ENCODE peak calls at places on chromosomes 13 and 19, in four cellular contexts. One of them, this sample, is unnamed.

GRCh38 chr19:35991731-35992450 is 3.1 kb upstream of the SDHAF1 start:
- DNase-seq in uterus: no peak
- DNase-seq in testis: no peak
- DNase-seq in A549: no peak
- DNase-seq in this sample: no peak

GRCh38 chr19:19662866-19663291 is 597 bp downstream of the ATP13A1 start:
- DNase-seq in A549: no peak
- DNase-seq in testis: no peak
- DNase-seq in uterus: no peak
- DNase-seq in this sample: no peak

GRCh38 chr13:113170503-113170902 is 12.1 kb downstream of the PROZ start:
- DNase-seq in testis: no peak
- DNase-seq in uterus: no peak
- DNase-seq in A549: no peak
- DNase-seq in this sample: peak

GRCh38 chr13:94233401-94233800 is 246.1 kb downstream of the DCT start:
- DNase-seq in A549: peak
- DNase-seq in uterus: no peak
- DNase-seq in testis: no peak
- DNase-seq in this sample: no peak

GRCh38 chr13:46665630-46666482 is 112.9 kb downstream of the LRCH1 start:
- DNase-seq in testis: no peak
- DNase-seq in A549: peak
- DNase-seq in uterus: no peak
- DNase-seq in this sample: no peak

GRCh38 chr13:76764429-76764828 is 121.8 kb downstream of the KCTD12 start:
- DNase-seq in uterus: peak
- DNase-seq in testis: peak
- DNase-seq in A549: no peak
- DNase-seq in this sample: no peak

GRCh38 chr13:107669356-107669755 is 546.0 kb downstream of the LIG4 start:
- DNase-seq in testis: no peak
- DNase-seq in A549: no peak
- DNase-seq in uterus: no peak
- DNase-seq in this sample: no peak

GRCh38 chr19:16514383-16515019 is 18.3 kb downstream of the C19orf44 start:
- DNase-seq in A549: no peak
- DNase-seq in uterus: no peak
- DNase-seq in testis: no peak
- DNase-seq in this sample: peak

GRCh38 chr19:40503300-40503699 is 36.5 kb downstream of the SPTBN4 start:
- DNase-seq in testis: peak
- DNase-seq in A549: peak
- DNase-seq in uterus: no peak
- DNase-seq in this sample: peak

GRCh38 chr19:14516746-14517438 is 1.3 kb downstream of the DNAJB1 start:
- DNase-seq in A549: no peak
- DNase-seq in testis: no peak
- DNase-seq in uterus: no peak
- DNase-seq in this sample: no peak

GRCh38 chr19:54661846-54662489 is 817 bp upstream of the LILRB4 start:
- DNase-seq in A549: no peak
- DNase-seq in uterus: no peak
- DNase-seq in testis: no peak
- DNase-seq in this sample: no peak
- H3K27ac ChIP-seq in A549: no peak
- H3K27ac ChIP-seq in uterus: no peak
- H3K27ac ChIP-seq in testis: no peak
- H3K27ac ChIP-seq in this sample: no peak

DNA sequence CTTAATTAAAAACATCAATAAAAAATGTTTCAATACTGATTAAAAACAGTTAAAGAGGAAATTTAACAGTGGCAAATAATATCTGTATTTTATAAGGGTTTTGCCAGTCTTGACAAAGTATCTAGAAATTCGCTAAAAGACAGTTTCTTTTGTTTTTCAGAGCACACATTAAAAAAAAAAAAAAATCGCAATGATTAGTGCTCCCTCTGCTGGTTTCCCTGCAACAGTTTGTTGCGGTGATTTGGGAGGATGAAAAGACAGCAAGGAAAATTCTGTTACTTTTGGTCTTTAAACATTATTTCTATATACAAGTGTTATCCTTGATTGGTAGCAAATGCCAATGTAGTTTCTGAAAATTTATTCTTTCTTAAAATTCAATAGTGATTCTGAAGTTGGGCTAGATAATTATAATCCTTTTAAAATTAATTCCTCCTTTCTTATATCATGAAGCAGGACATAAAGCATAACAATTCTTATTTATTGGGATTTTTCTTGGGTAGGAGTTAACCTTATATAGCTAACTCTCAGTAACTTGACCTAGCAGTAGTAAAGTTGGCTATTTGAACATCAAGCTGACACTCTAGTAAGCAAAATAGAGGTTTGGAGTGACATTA is 23.1 kb upstream of the SPRY2 start:
- DNase-seq in uterus: no peak
- DNase-seq in testis: no peak
- DNase-seq in A549: peak
- DNase-seq in this sample: no peak
- TF ChIP-seq CTCF in uterus: peak
- TF ChIP-seq CTCF in testis: peak
- TF ChIP-seq CTCF in A549: peak
- TF ChIP-seq CTCF in this sample: peak

GRCh38 chr19:34959021-34959420 is 5.0 kb downstream of the ZNF792 start:
- DNase-seq in A549: no peak
- DNase-seq in uterus: no peak
- DNase-seq in testis: no peak
- DNase-seq in this sample: no peak
- H3K4me3 ChIP-seq in A549: no peak
- H3K4me3 ChIP-seq in uterus: no peak
- H3K4me3 ChIP-seq in testis: no peak
- H3K4me3 ChIP-seq in this sample: peak

DNA sequence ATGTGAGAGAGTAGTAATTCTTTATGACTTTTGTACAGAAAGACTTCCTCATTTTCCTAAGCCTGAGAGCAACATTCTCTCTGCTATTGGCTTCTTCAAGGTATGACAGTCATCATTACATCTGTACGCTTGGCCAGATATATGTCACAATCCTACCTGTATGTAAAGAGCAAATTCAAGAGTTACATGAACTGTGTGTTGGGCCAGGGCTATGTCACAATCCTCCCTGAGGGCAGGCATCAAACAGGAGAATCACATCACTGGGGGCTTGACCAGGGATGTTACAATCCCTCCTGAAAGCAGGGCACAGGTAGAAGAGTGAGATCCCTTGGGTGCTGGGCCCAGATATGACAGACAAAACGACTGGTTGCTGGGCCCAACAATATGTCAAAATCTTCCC is 9.8 kb upstream of the ZNF724 start:
- DNase-seq in testis: no peak
- DNase-seq in uterus: no peak
- DNase-seq in A549: no peak
- DNase-seq in this sample: no peak
- H3K27ac ChIP-seq in testis: no peak
- H3K27ac ChIP-seq in uterus: no peak
- H3K27ac ChIP-seq in A549: no peak
- H3K27ac ChIP-seq in this sample: no peak

GRCh38 chr13:26406791-26407190 is 150.7 kb upstream of the WASF3 start:
- DNase-seq in testis: no peak
- DNase-seq in A549: no peak
- DNase-seq in uterus: no peak
- DNase-seq in this sample: no peak

GRCh38 chr13:26400545-26400944 is 146.6 kb downstream of the CDK8 start:
- DNase-seq in uterus: no peak
- DNase-seq in A549: no peak
- DNase-seq in testis: no peak
- DNase-seq in this sample: no peak

GRCh38 chr13:26401069-26401468 is 147.1 kb downstream of the CDK8 start:
- DNase-seq in testis: no peak
- DNase-seq in A549: no peak
- DNase-seq in uterus: no peak
- DNase-seq in this sample: no peak

GRCh38 chr13:26401578-26402021 is 147.7 kb downstream of the CDK8 start:
- DNase-seq in testis: no peak
- DNase-seq in A549: no peak
- DNase-seq in uterus: no peak
- DNase-seq in this sample: no peak
- TF ChIP-seq CTCF in testis: no peak
- TF ChIP-seq CTCF in A549: no peak
- TF ChIP-seq CTCF in uterus: no peak
- TF ChIP-seq CTCF in this sample: no peak

DNA sequence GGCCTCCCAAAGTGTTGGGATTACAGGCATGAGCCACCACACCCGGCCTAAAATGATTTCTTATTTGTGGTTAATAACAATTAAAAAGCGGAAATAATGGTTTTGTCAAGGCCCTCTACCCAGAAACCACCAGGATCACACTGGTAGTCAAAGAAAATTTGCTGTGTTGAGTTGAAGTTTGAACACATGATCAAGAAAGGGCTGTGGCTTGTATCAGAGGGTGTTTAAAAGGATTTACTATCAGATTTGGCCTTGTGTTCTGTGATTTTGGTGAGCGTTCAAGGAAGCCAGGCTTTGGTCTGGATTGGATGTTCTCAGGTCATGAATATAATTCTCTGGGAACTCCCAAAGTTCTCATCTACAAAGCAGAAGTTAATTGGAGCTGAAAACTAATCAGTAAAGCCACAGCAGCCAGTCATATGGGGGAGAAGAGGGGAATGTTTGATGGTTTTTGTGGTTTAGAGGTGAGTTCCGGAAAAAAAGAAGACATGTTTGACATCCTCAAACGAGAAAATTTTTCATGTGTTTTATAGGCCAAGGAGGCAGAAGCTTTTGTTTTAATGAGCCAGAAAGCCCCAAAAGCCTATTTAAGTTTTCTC is 10.6 kb upstream of the ZNF556 start:
- DNase-seq in testis: no peak
- DNase-seq in A549: no peak
- DNase-seq in uterus: no peak
- DNase-seq in this sample: no peak
- H3K4me3 ChIP-seq in testis: no peak
- H3K4me3 ChIP-seq in A549: no peak
- H3K4me3 ChIP-seq in uterus: no peak
- H3K4me3 ChIP-seq in this sample: no peak

GRCh38 chr19:1478934-1479707 is at the start of gene C19orf25:
- DNase-seq in uterus: peak
- DNase-seq in A549: peak
- DNase-seq in testis: peak
- DNase-seq in this sample: peak
- H3K27ac ChIP-seq in uterus: peak
- H3K27ac ChIP-seq in A549: peak
- H3K27ac ChIP-seq in testis: peak
- H3K27ac ChIP-seq in this sample: peak

GRCh38 chr19:29083863-29084262 is 129.1 kb downstream of the UQCRFS1 start:
- DNase-seq in testis: no peak
- DNase-seq in A549: no peak
- DNase-seq in uterus: no peak
- DNase-seq in this sample: peak

GRCh38 chr19:29085630-29086029 is 127.3 kb downstream of the UQCRFS1 start:
- DNase-seq in A549: no peak
- DNase-seq in uterus: no peak
- DNase-seq in testis: no peak
- DNase-seq in this sample: no peak

GRCh38 chr19:29086646-29087045 is 126.3 kb downstream of the UQCRFS1 start:
- DNase-seq in testis: no peak
- DNase-seq in uterus: no peak
- DNase-seq in A549: no peak
- DNase-seq in this sample: no peak

GRCh38 chr19:29086182-29086581 is 126.8 kb downstream of the UQCRFS1 start:
- DNase-seq in uterus: no peak
- DNase-seq in A549: no peak
- DNase-seq in testis: no peak
- DNase-seq in this sample: no peak

DNA sequence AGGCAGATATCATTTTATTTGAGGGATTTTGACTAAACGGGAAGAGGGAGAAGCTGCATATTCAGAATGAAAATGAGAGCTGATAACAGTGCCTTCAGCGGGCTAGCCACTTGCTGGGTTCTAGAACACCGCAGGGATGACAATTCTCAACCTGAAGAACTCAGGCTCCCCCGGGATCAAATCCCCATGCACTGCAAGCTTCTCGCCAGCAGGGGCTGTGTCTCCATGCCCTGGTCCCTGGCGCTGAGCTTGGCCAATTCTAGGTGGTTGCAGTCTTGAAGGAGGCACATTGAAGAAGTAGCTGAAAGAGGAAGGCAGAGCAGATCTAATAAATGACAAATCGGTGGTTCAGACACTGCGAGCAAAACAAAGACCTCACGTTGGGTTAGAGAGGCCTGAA is 128.7 kb downstream of the UQCRFS1 start:
- DNase-seq in uterus: no peak
- DNase-seq in testis: peak
- DNase-seq in A549: peak
- DNase-seq in this sample: peak
- TF ChIP-seq CTCF in uterus: no peak
- TF ChIP-seq CTCF in testis: no peak
- TF ChIP-seq CTCF in A549: peak
- TF ChIP-seq CTCF in this sample: peak

GRCh38 chr19:44892932-44893331 is 1.9 kb downstream of the TOMM40 start:
- DNase-seq in uterus: no peak
- DNase-seq in A549: no peak
- DNase-seq in testis: no peak
- DNase-seq in this sample: no peak
- H3K4me3 ChIP-seq in uterus: no peak
- H3K4me3 ChIP-seq in A549: peak
- H3K4me3 ChIP-seq in testis: no peak
- H3K4me3 ChIP-seq in this sample: peak

DNA sequence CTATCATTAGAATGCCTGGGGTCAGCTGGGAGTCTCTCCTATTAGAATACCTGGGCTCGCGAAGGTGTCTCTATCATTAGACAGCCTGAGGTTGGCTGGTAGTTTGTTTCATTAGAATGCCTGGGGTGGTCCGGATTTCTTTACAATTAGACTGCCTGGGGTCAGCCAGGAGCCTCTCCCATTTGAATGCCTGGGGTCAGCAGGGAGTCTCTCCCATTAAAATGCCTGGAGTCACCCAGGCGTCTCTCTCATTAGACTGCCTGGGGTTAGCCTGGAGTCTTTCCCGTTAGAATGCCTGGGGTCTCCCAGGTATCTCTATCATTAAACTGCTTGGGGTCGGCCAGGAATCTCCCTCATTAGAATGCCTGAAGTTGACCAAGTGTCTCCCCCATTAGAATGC is 1458.3 kb downstream of the UQCRFS1 start:
- DNase-seq in testis: no peak
- DNase-seq in uterus: no peak
- DNase-seq in A549: no peak
- DNase-seq in this sample: no peak
- H3K27ac ChIP-seq in testis: no peak
- H3K27ac ChIP-seq in uterus: no peak
- H3K27ac ChIP-seq in A549: no peak
- H3K27ac ChIP-seq in this sample: no peak